ENCODE peak calls at places on chromosomes 16 and 17, in six cellular contexts. D is GM23248, I is IMR-90, U is OCI-LY7, A is Karpas-422, G is neural progenitor cell. K is an unnamed sample.

GRCh38 chr17:64150237-64151015 is 20.5 kb upstream of the ERN1 start:
- DNase-seq in A (peak), I (no peak), U (no peak), G (no peak), D (peak), K (no peak)

GRCh38 chr17:28575126-28575795 is 1.4 kb downstream of the ALDOC start:
- DNase-seq in G (peak), I (no peak), U (no peak), A (no peak), D (no peak), K (no peak)

GRCh38 chr17:80195671-80196529 is 24.2 kb downstream of the SGSH start:
- DNase-seq in U (peak), A (peak), I (no peak), D (peak), G (peak), K (no peak)

GRCh38 chr17:10166181-10166935 is 32.0 kb downstream of the GAS7 start:
- DNase-seq in I (no peak), D (no peak), U (no peak), G (no peak), A (peak), K (no peak)

GRCh38 chr17:58591455-58591854 is 77.0 kb upstream of the MTMR4 start:
- DNase-seq in I (no peak), A (no peak), G (no peak), D (no peak), U (no peak), K (no peak)

GRCh38 chr17:78294776-78295175 is 63.3 kb downstream of the TMEM235 start:
- DNase-seq in U (no peak), I (peak), D (no peak), A (no peak), G (no peak), K (no peak)

GRCh38 chr16:12099451-12100123 is 123.1 kb downstream of the SNX29 start:
- DNase-seq in G (no peak), U (no peak), I (no peak), A (no peak), D (no peak), K (no peak)

GRCh38 chr17:44187131-44187899 is 543 bp downstream of the TMUB2 start:
- DNase-seq in D (peak), U (no peak), G (no peak), I (peak), A (peak), K (no peak)

GRCh38 chr17:14859521-14859920 is 405.6 kb downstream of the PMP22 start:
- DNase-seq in G (no peak), U (no peak), D (peak), A (no peak), I (peak), K (no peak)

GRCh38 chr17:7897773-7898172 is 9.2 kb downstream of the CHD3 start:
- DNase-seq in G (no peak), I (peak), A (no peak), U (no peak), D (peak), K (no peak)

GRCh38 chr16:31187808-31188189 is 7.9 kb downstream of the FUS start:
- DNase-seq in A (no peak), G (no peak), I (no peak), U (no peak), D (no peak), K (no peak)

GRCh38 chr17:47719411-47720152 is 13.5 kb upstream of the TBX21 start:
- DNase-seq in A (no peak), I (peak), U (no peak), G (no peak), D (peak), K (no peak)

GRCh38 chr16:80526418-80527061 is 14.3 kb upstream of the DYNLRB2 start:
- DNase-seq in I (peak), G (peak), D (peak), U (peak), A (peak), K (no peak)

GRCh38 chr17:10114931-10115535 is 83.4 kb downstream of the GAS7 start:
- DNase-seq in A (peak), G (no peak), D (peak), U (peak), I (peak), K (peak)

GRCh38 chr17:53119773-53120172 is 703.0 kb upstream of the KIF2B start:
- DNase-seq in U (no peak), G (no peak), I (no peak), D (no peak), A (no peak), K (no peak)

GRCh38 chr17:42553161-42553818 is 567 bp downstream of the HSD17B1 start:
- DNase-seq in A (no peak), I (no peak), U (no peak), G (peak), D (no peak), K (no peak)

GRCh38 chr16:85334718-85335583 is 222.7 kb upstream of the CIBAR2 start:
- DNase-seq in A (no peak), I (no peak), D (no peak), G (peak), U (peak), K (no peak)

GRCh38 chr16:24045641-24046040 is 209.9 kb downstream of the PRKCB start:
- DNase-seq in I (no peak), G (peak), D (no peak), A (no peak), U (peak), K (no peak)

GRCh38 chr16:11170201-11170600 is 85.8 kb downstream of the SOCS1 start:
- DNase-seq in I (no peak), A (no peak), D (no peak), U (no peak), G (no peak), K (no peak)

GRCh38 chr17:76716146-76716833 is 5.5 kb upstream of the MXRA7 start:
- DNase-seq in G (no peak), I (peak), A (no peak), D (peak), U (no peak), K (no peak)

GRCh38 chr16:70574595-70575271 is 51.1 kb downstream of the SF3B3 start:
- DNase-seq in I (peak), U (peak), D (peak), A (no peak), G (no peak), K (no peak)

DNA sequence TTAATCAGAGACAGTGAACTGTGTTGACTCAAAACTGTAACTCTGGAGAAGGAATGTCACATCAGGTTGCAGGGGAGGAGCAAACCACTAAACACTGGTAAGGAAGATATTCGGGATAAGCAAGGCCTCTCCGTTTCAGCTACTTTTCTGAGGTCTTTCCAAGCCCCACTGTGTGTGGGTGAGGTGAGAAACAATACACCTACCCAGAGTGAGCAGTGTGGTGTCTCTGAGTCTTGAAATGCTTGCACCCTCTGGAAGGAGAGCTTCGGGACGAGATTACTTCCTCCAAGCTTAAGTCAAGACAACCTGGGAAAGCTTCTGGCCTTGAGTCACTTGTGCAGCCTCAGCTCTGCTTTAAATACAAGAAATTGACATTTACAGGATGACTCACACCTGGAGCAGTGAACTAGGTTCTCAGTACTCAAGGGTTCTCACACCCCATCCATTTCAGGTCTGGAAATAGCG is 2.5 kb upstream of the MAP3K14 start:
- DNase-seq in A (no peak), U (no peak), G (no peak), D (peak), I (peak), K (no peak)
- H2AFZ ChIP-seq in A (no peak), U (no peak), G (no peak), D (peak), I (peak), K (no peak)

DNA sequence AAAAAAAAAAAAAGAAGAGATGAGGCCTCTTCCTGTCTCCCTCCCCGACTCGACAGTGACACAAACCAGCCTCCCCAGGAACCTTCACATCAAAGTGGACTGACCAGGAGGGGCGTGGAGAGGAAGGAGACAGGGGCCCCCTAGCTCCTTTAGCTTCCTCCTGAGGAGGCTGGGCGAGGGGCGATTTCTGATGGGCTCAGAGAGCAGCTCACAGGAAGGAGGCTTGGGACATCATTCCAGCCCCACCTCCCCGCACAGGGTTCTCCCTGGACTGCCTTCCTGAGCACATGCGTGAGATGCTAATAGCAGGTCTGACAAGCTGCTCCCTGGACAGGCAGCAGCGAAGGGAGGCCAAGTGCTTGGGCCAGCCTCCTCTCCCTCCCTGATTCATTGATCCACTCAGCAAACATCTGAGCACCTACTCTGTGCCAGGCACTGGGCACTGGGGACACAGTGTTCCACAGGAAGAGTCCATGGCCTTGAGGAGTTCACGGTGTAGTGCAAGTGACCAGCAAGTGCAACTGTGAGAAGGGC is 14.4 kb upstream of the DOK4 start:
- DNase-seq in D (no peak), U (peak), A (no peak), I (no peak), G (no peak), K (no peak)
- H2AFZ ChIP-seq in D (no peak), U (no peak), A (no peak), I (peak), G (no peak), K (no peak)

GRCh38 chr17:17824119-17824779 is 12.5 kb downstream of the SREBF1 start:
- DNase-seq in G (peak), I (no peak), D (no peak), A (no peak), U (peak), K (no peak)

GRCh38 chr17:17826340-17826708 is 10.5 kb downstream of the SREBF1 start:
- DNase-seq in D (no peak), G (no peak), I (no peak), U (no peak), A (no peak), K (no peak)

GRCh38 chr17:17824780-17825614 is 11.8 kb downstream of the SREBF1 start:
- DNase-seq in U (no peak), G (peak), I (no peak), D (peak), A (no peak), K (no peak)

GRCh38 chr17:17822189-17822978 is 14.4 kb downstream of the SREBF1 start:
- DNase-seq in I (peak), U (no peak), D (peak), G (no peak), A (no peak), K (no peak)

GRCh38 chr17:17823433-17824118 is 13.2 kb downstream of the SREBF1 start:
- DNase-seq in G (peak), A (peak), I (peak), D (peak), U (peak), K (no peak)
- H2AFZ ChIP-seq in G (no peak), A (no peak), I (peak), D (peak), U (peak), K (peak)

GRCh38 chr16:2841606-2842339 is 11.7 kb downstream of the ZG16B start:
- DNase-seq in U (no peak), D (no peak), I (no peak), A (no peak), G (no peak), K (no peak)

GRCh38 chr16:2836646-2837508 is 6.8 kb downstream of the ZG16B start:
- DNase-seq in I (no peak), D (peak), A (no peak), G (no peak), U (no peak), K (no peak)

GRCh38 chr16:2840914-2841313 is 10.8 kb downstream of the ZG16B start:
- DNase-seq in D (no peak), A (no peak), U (no peak), I (no peak), G (no peak), K (no peak)

GRCh38 chr16:2839650-2840450 is 9.7 kb downstream of the ZG16B start:
- DNase-seq in D (no peak), A (no peak), U (no peak), G (no peak), I (no peak), K (no peak)

DNA sequence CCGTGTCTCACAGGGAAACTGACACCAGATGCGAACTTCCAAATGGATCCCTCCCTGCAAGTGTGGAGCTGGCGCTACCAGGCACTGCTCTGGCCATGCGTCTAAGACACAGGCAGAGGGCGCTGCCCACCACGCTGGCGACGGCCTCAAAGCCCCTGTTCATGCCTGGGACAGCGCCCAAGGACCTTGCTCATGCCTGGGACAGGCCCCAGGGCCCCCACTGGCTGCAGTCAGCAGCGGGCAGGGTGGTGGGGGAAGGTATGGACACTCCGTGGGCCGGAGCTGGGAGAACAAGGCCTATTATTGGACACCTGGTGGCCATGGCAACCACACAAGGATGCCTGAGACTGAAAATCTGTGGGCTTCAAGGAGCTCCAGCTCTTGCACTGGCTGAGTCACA is 8.8 kb downstream of the ZG16B start:
- DNase-seq in A (peak), I (peak), U (peak), G (peak), D (peak), K (no peak)
- H2AFZ ChIP-seq in A (no peak), I (peak), U (no peak), G (peak), D (no peak), K (no peak)

K was measured in GM12878.